ENCODE peak calls at places on chromosome 11, in ten cellular contexts. G, C, N, J, D, F, X, B, H and Z are unnamed samples.
A peak's percentile ranks its signal among the peaks of the same experiment; 100 is the strongest.

GRCh38 chr11:128453444-128454336 is 133.7 kb downstream of the ETS1 start:
- DNase-seq in D (peak; percentile 90), B (peak; percentile 60), C (no peak), N (peak; percentile 85), G (no peak), H (peak; percentile 76), F (peak; percentile 65), X (peak; percentile 82), J (peak; percentile 55), Z (peak; percentile 73)

GRCh38 chr11:70050243-70050642 is 27.9 kb upstream of the ANO1 start:
- DNase-seq in C (no peak), D (no peak), X (no peak), N (no peak), J (no peak), H (no peak), G (no peak), F (no peak), B (no peak), Z (no peak)

GRCh38 chr11:108221981-108222685 is at the start of gene NPAT:
- DNase-seq in C (no peak), J (no peak), D (no peak), F (no peak), G (no peak), N (no peak), X (no peak), B (no peak), H (no peak), Z (peak; percentile 70)

GRCh38 chr11:72225411-72225951 is 914 bp downstream of the INPPL1 start:
- DNase-seq in C (no peak), X (no peak), J (no peak), H (no peak), D (no peak), F (no peak), B (no peak), G (peak; percentile 43), N (no peak), Z (no peak)

GRCh38 chr11:68923614-68924013 is 19.9 kb downstream of the IGHMBP2 start:
- DNase-seq in F (no peak), N (no peak), H (no peak), B (no peak), D (no peak), X (no peak), J (no peak), C (no peak), G (no peak), Z (no peak)

GRCh38 chr11:36012410-36012809 is 68.5 kb downstream of the LDLRAD3 start:
- DNase-seq in C (no peak), H (no peak), G (no peak), X (no peak), J (no peak), B (no peak), F (no peak), D (peak; percentile 57), N (no peak), Z (no peak)

GRCh38 chr11:105142167-105142566 is 2.6 kb upstream of the CARD18 start:
- DNase-seq in C (no peak), F (no peak), X (no peak), N (no peak), B (no peak), J (no peak), H (no peak), D (no peak), G (no peak), Z (no peak)

GRCh38 chr11:112580864-112581263 is 320.2 kb upstream of the PLET1 start:
- DNase-seq in F (no peak), H (no peak), N (no peak), C (no peak), B (no peak), J (no peak), D (peak; percentile 24), G (no peak), X (no peak), Z (no peak)

GRCh38 chr11:3106736-3107524 is 49.7 kb upstream of the CARS1 start:
- DNase-seq in F (no peak), D (no peak), H (no peak), X (peak; percentile 27), N (no peak), C (no peak), B (no peak), J (no peak), G (peak; percentile 29), Z (no peak)

GRCh38 chr11:34302046-34302921 is 55.5 kb downstream of the ABTB2 start:
- DNase-seq in N (no peak), B (no peak), H (no peak), G (no peak), C (no peak), F (no peak), X (no peak), D (peak; percentile 92), J (no peak), Z (no peak)

GRCh38 chr11:70567680-70568503 is 169.6 kb downstream of the CTTN start:
- DNase-seq in G (peak; percentile 63), C (no peak), J (no peak), X (no peak), N (peak; percentile 50), F (no peak), D (peak; percentile 21), B (peak; percentile 55), H (peak; percentile 66), Z (peak; percentile 67)

GRCh38 chr11:11940551-11940950 is 67.9 kb downstream of the DKK3 start:
- DNase-seq in B (no peak), J (no peak), D (no peak), C (no peak), N (no peak), F (no peak), X (no peak), H (no peak), G (no peak), Z (no peak)

GRCh38 chr11:11942668-11943067 is 65.8 kb downstream of the DKK3 start:
- DNase-seq in N (no peak), J (no peak), G (no peak), X (no peak), B (no peak), F (no peak), D (no peak), H (no peak), C (no peak), Z (no peak)

GRCh38 chr11:11937433-11937832 is 71.0 kb downstream of the DKK3 start:
- DNase-seq in N (no peak), B (no peak), F (no peak), D (peak; percentile 23), J (no peak), G (no peak), C (no peak), X (no peak), H (no peak), Z (no peak)

GRCh38 chr11:11937957-11938356 is 70.5 kb downstream of the DKK3 start:
- DNase-seq in B (no peak), X (no peak), D (no peak), H (no peak), N (no peak), J (no peak), G (no peak), C (no peak), F (no peak), Z (no peak)
- H3K27me3 ChIP-seq in B (no peaks in the 10 kb centered on the region), X (no peaks in the 10 kb centered on the region), D (no peaks in the 10 kb centered on the region), H (no peaks in the 10 kb centered on the region), N (no peaks in the 10 kb centered on the region), J (no peaks in the 10 kb centered on the region), G (no peaks in the 10 kb centered on the region), C (no peaks in the 10 kb centered on the region), F (no peaks in the 10 kb centered on the region), Z (no peaks in the 10 kb centered on the region)

DNA sequence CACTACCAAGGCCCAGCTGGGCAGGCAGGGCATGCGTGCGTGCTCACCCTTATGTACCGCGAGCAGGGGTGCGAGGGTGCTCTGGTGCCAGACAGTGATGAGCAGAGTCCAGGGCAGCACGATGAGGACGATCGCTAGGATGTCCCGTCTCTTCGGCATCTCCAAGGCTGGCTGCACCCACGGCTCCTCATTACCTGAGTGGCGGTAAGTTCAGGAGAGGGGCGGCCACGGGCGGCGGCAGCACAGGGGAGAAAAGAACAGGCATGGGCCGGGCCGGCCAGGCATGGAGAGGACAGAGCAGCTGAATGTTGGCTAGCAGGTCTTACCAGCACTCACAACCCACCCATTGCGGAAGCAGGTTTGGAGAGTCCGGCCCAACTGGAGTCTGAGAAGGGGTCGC is 24.5 kb downstream of the B3GAT1 start:
- DNase-seq in X (no peak), N (no peak), J (no peak), C (no peak), B (no peak), H (no peak), D (no peak), G (no peak), F (no peak), Z (no peak)
- H3K27me3 ChIP-seq in X (no peaks in the 10 kb centered on the region), N (no peaks in the 10 kb centered on the region), J (no peaks in the 10 kb centered on the region), C (peaks cover 18% of the 10 kb centered on the region), B (peaks cover 94% of the 10 kb centered on the region), H (peaks cover 4% of the 10 kb centered on the region), D (no peaks in the 10 kb centered on the region), G (peaks cover 19% of the 10 kb centered on the region), F (no peaks in the 10 kb centered on the region), Z (no peaks in the 10 kb centered on the region)

DNA sequence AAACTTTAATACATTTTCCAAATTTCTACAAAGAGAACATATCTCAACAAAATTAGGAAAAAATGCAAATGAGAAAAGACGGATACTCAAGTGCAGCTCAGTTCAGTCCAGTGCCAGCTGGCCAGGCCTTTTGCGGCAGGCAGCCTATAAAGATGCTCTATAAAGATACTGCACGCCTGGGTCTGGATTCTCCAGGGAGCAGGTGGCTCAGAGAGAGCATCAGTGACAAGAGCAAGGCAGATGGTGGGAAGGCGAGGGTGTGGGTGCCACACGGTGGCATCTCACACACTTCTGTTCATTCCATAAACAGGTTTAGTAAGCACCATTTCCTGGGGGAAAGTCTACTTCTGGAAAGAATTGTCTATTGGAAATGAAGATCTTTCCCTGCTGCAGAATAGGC is 18.1 kb upstream of the SCN3B start:
- DNase-seq in D (no peak), X (peak; percentile 72), N (no peak), J (no peak), B (no peak), G (no peak), H (no peak), C (no peak), F (no peak), Z (no peak)
- H3K27me3 ChIP-seq in D (no peaks in the 10 kb centered on the region), X (no peaks in the 10 kb centered on the region), N (no peaks in the 10 kb centered on the region), J (no peaks in the 10 kb centered on the region), B (no peaks in the 10 kb centered on the region), G (peaks cover 11% of the 10 kb centered on the region), H (no peaks in the 10 kb centered on the region), C (no peaks in the 10 kb centered on the region), F (no peaks in the 10 kb centered on the region), Z (no peaks in the 10 kb centered on the region)

DNA sequence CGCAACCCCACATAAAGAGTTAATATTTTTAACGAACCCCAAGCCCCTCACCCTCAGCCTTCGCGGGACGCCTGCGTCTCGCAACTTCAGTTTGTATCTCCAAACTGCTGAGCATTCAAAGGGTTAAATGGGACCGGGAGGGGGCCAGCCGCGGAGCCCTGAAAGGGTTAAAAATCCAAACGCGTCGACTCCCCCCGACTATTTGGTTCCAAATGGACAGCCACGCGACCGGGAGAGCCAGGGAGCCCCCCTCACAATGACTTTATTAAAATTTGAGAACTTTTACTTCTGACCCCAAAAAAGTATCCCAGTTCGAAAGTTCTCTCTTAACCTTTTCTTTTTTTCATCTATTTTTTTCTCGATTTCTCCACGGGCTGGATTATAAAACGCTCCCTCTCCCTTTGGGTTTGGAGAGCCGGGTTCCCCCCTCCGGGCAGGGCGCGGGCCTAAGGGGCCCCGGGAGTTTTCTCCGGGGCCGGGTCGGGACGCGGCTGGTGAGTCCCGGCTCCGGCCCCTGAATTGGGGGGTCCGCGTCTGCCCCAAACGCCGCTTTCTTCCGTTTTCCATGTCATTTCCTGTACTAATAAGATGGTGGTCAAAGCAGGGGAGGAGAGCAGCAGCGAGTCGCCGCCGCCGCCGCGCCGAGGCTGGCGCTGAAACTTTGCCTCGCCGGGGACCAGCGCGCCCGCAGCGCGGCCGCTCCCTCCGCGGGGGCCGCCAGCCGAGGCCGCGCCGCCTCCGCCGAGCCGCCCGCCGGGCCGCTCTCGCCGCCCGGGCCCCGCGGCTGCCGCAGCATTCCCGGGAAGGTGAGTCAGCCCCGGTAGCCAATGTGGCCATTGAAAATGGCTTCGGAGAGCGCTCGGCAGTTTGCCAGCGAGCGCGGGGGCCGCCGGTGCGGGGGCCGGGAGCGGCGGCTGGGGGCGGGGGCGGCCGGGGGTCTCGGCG is at the start of gene PRDM11:
- DNase-seq in N (peak; percentile 47), B (no peak), J (no peak), F (no peak), H (peak; percentile 80), D (peak; percentile 75), X (no peak), G (peak; percentile 61), C (no peak), Z (peak; percentile 54)
- H3K27me3 ChIP-seq in N (no peaks in the 10 kb centered on the region), B (no peaks in the 10 kb centered on the region), J (no peaks in the 10 kb centered on the region), F (no peaks in the 10 kb centered on the region), H (no peaks in the 10 kb centered on the region), D (peaks cover 16% of the 10 kb centered on the region), X (no peaks in the 10 kb centered on the region), G (no peaks in the 10 kb centered on the region), C (no peaks in the 10 kb centered on the region), Z (peaks cover 2% of the 10 kb centered on the region)